ENCODE peak calls at places on chromosome 19, in five cellular contexts. H is activated CD4-positive, alpha-beta T cell treated with anti-CD3 and anti-CD28 coated beads, Interleukin-2, amount 50 U/mL, for 24 hours; O is OCI-LY7; K is CD4-positive, CD25-positive, alpha-beta regulatory T cell; I is RPMI8226. P is an unnamed sample.
A peak's percentile ranks its signal among the peaks of the same experiment; 100 is the strongest.

GRCh38 chr19:6769006-6769637 is 1.9 kb upstream of the SH2D3A start:
- DNase-seq in O (peak; percentile 65), H (no peak), K (peak; percentile 30), I (no peak), P (peak; percentile 33)

GRCh38 chr19:5826531-5827341 is 12.8 kb downstream of the FUT6 start:
- DNase-seq in H (no peak), O (peak; percentile 94), I (peak; percentile 96), K (no peak), P (peak; percentile 46)

GRCh38 chr19:40798223-40798996 is 581 bp upstream of the EGLN2 start:
- DNase-seq in H (peak; percentile 99), O (peak; percentile 100), I (peak; percentile 99), K (peak; percentile 100), P (peak; percentile 100)

GRCh38 chr19:5036733-5037681 is 68.1 kb downstream of the KDM4B start:
- DNase-seq in I (no peak), H (no peak), K (no peak), O (no peak), P (peak; percentile 86)

GRCh38 chr19:48006762-48007161 is 12.3 kb downstream of the ELSPBP1 start:
- DNase-seq in O (peak; percentile 7), I (peak; percentile 3), H (no peak), K (peak; percentile 11), P (no peak)

GRCh38 chr19:38216785-38217746 is 7.0 kb downstream of the DPF1 start:
- DNase-seq in O (no peak), H (no peak), I (no peak), K (no peak), P (no peak)

GRCh38 chr19:6103217-6103644 is 7.1 kb downstream of the RFX2 start:
- DNase-seq in K (no peak), O (no peak), H (no peak), I (no peak), P (peak; percentile 94)

GRCh38 chr19:2235396-2236284 is 489 bp downstream of the PLEKHJ1 start:
- DNase-seq in O (peak; percentile 45), I (peak; percentile 48), H (no peak), K (no peak), P (peak; percentile 25)

GRCh38 chr19:290539-291521 is at the start of gene PLPP2:
- DNase-seq in K (no peak), I (no peak), H (no peak), O (no peak), P (peak; percentile 33)

GRCh38 chr19:58046856-58047255 is 12.2 kb upstream of the ZNF135 start:
- DNase-seq in H (no peak), I (no peak), K (no peak), O (no peak), P (no peak)

GRCh38 chr19:10406191-10406590 is 2.8 kb upstream of the CDC37 start:
- DNase-seq in K (no peak), I (no peak), O (no peak), H (no peak), P (no peak)

GRCh38 chr19:56114051-56114694 is 6.9 kb downstream of the ZNF787 start:
- DNase-seq in O (no peak), K (no peak), H (no peak), I (no peak), P (no peak)

GRCh38 chr19:45820413-45821102 is 5.5 kb upstream of the RSPH6A start:
- DNase-seq in I (no peak), H (no peak), O (no peak), K (no peak), P (no peak)

GRCh38 chr19:1472227-1473055 is 6.6 kb downstream of the C19orf25 start:
- DNase-seq in K (no peak), I (no peak), O (no peak), H (no peak), P (no peak)

GRCh38 chr19:42942187-42942789 is 5.3 kb upstream of the PSG7 start:
- DNase-seq in K (peak; percentile 1), H (no peak), I (no peak), O (peak; percentile 5), P (no peak)

GRCh38 chr19:51735759-51736449 is 12.1 kb upstream of the HAS1 start:
- DNase-seq in I (no peak), H (no peak), O (no peak), K (no peak), P (peak; percentile 83)

GRCh38 chr19:31235806-31236205 is 113.4 kb downstream of the TSHZ3 start:
- DNase-seq in H (no peak), O (no peak), K (no peak), I (no peak), P (no peak)

GRCh38 chr19:15111758-15112157 is 4.6 kb downstream of the SYDE1 start:
- DNase-seq in H (no peak), O (no peak), I (no peak), K (no peak), P (no peak)

GRCh38 chr19:49809155-49809986 is 3.7 kb downstream of the FUZ start:
- DNase-seq in K (peak; percentile 59), O (peak; percentile 13), I (peak; percentile 68), H (peak; percentile 24), P (peak; percentile 37)

GRCh38 chr19:52700673-52701072 is 34.2 kb downstream of the ZNF611 start:
- DNase-seq in K (no peak), H (no peak), O (no peak), I (no peak), P (no peak)

GRCh38 chr19:861756-862528 is 2.5 kb downstream of the CFD start:
- DNase-seq in H (peak; percentile 38), K (peak; percentile 62), O (peak; percentile 93), I (peak; percentile 74), P (peak; percentile 25)

GRCh38 chr19:14366529-14366928 is 14.7 kb upstream of the ADGRE5 start:
- DNase-seq in O (peak; percentile 89), K (peak; percentile 92), I (peak; percentile 98), H (peak; percentile 64), P (peak; percentile 56)

GRCh38 chr19:17424743-17425365 is 5.0 kb downstream of the MVB12A start:
- DNase-seq in K (no peak), H (no peak), I (peak; percentile 35), O (peak; percentile 71), P (peak; percentile 27)

GRCh38 chr19:39411006-39411831 is 1.2 kb upstream of the PLEKHG2 start:
- DNase-seq in O (no peak), K (no peak), I (no peak), H (no peak), P (no peak)

GRCh38 chr19:33906578-33907335 is 110.1 kb downstream of the KCTD15 start:
- DNase-seq in K (no peak), H (no peak), O (no peak), I (no peak), P (peak; percentile 52)

GRCh38 chr19:27974082-27974513 is 1238.9 kb downstream of the UQCRFS1 start:
- DNase-seq in K (no peak), H (no peak), I (peak; percentile 41), O (peak; percentile 31), P (peak; percentile 16)

GRCh38 chr19:39937094-39937493 is 2.7 kb upstream of the FCGBP start:
- DNase-seq in H (no peak), K (peak; percentile 42), I (no peak), O (no peak), P (no peak)

GRCh38 chr19:40523322-40524047 is 53.2 kb upstream of the SHKBP1 start:
- DNase-seq in O (peak; percentile 84), K (peak; percentile 57), I (peak; percentile 93), H (no peak), P (peak; percentile 68)

GRCh38 chr19:3096902-3097326 is 2.8 kb downstream of the GNA11 start:
- DNase-seq in O (no peak), I (no peak), H (no peak), K (no peak), P (no peak)

P was measured in EL.